ENCODE peak calls at places on chromosomes 12 and 14, in four cellular contexts. P is brain microvascular endothelial cell, X is gastrocnemius medialis, B is cardiac muscle cell. H is an unnamed sample.

GRCh38 chr14:87712386-87713113 is 280.4 kb downstream of the GALC start:
- DNase-seq in B (no peak), P (no peak), X (no peak), H (no peak)

GRCh38 chr14:106210650-106211049 is 684.3 kb downstream of the TMEM121 start:
- DNase-seq in P (no peak), X (no peak), B (no peak), H (no peak)

GRCh38 chr12:51714666-51715065 is 123.6 kb downstream of the SCN8A start:
- DNase-seq in X (no peak), B (no peak), P (no peak), H (no peak)

GRCh38 chr12:6074394-6074793 is 50.1 kb downstream of the VWF start:
- DNase-seq in P (no peak), B (no peak), X (no peak), H (no peak)

GRCh38 chr12:40946612-40947194 is 241.4 kb upstream of the PDZRN4 start:
- DNase-seq in B (peak; percentile 58), P (no peak), X (no peak), H (no peak)

GRCh38 chr12:110906088-110906487 is 14.3 kb downstream of the MYL2 start:
- DNase-seq in X (no peak), B (no peak), P (no peak), H (no peak)

GRCh38 chr14:54194501-54194900 is 202.3 kb upstream of the CDKN3 start:
- DNase-seq in X (no peak), B (peak; percentile 55), P (no peak), H (no peak)

GRCh38 chr14:90354551-90355298 is 23.0 kb upstream of the NRDE2 start:
- DNase-seq in P (no peak), X (no peak), B (peak; percentile 53), H (no peak)

GRCh38 chr12:70241845-70242244 is 1.4 kb upstream of the CNOT2 start:
- DNase-seq in P (no peak), B (no peak), X (no peak), H (no peak)

GRCh38 chr14:89458713-89459112 is 41.7 kb upstream of the FOXN3 start:
- DNase-seq in P (no peak), X (no peak), B (no peak), H (no peak)

GRCh38 chr12:123951467-123951866 is 21.2 kb downstream of the CCDC92 start:
- DNase-seq in B (no peak), X (no peak), P (no peak), H (no peak)

GRCh38 chr12:105348142-105348541 is 17.7 kb downstream of the C12orf75 start:
- DNase-seq in P (no peak), B (no peak), X (no peak), H (no peak)

GRCh38 chr14:65772901-65773574 is 360.5 kb downstream of the FUT8 start:
- DNase-seq in P (no peak), X (no peak), B (peak; percentile 47), H (no peak)

GRCh38 chr14:103623883-103624482 is 5.0 kb upstream of the KLC1 start:
- DNase-seq in X (no peak), B (peak; percentile 16), P (no peak), H (no peak)

GRCh38 chr12:126051611-126052107 is 986.4 kb downstream of the AACS start:
- DNase-seq in X (no peak), P (no peak), B (peak; percentile 2), H (no peak)

GRCh38 chr12:30219047-30219446 is 435.3 kb upstream of the TMTC1 start:
- DNase-seq in X (no peak), P (peak; percentile 64), B (no peak), H (no peak)

GRCh38 chr12:129002447-129002846 is 149.2 kb downstream of the GLT1D1 start:
- DNase-seq in X (no peak), P (no peak), B (no peak), H (no peak)

GRCh38 chr12:76031081-76031413 is 529 bp downstream of the PHLDA1 start:
- DNase-seq in B (no peak), P (no peak), X (no peak), H (no peak)

GRCh38 chr12:6852651-6853354 is 853 bp downstream of the USP5 start:
- DNase-seq in X (no peak), B (peak; percentile 66), P (peak; percentile 44), H (peak; percentile 33)

GRCh38 chr12:133038310-133038709 is 1.0 kb downstream of the ZNF84 start:
- DNase-seq in B (no peak), P (no peak), X (no peak), H (no peak)

GRCh38 chr12:100127766-100128508 is 14.7 kb downstream of the BLTP3B start:
- DNase-seq in X (no peak), B (peak; percentile 84), P (no peak), H (no peak)

GRCh38 chr14:53564870-53565269 is 391.8 kb downstream of the BMP4 start:
- DNase-seq in X (no peak), P (no peak), B (no peak), H (no peak)

GRCh38 chr12:87995581-87996178 is 33.5 kb downstream of the C12orf50 start:
- DNase-seq in P (peak; percentile 67), B (peak; percentile 85), X (peak; percentile 13), H (no peak)

GRCh38 chr14:59283380-59283779 is 94.9 kb downstream of the DAAM1 start:
- DNase-seq in X (no peak), B (peak; percentile 52), P (no peak), H (no peak)

GRCh38 chr14:93049295-93049694 is 66.4 kb downstream of the ITPK1 start:
- DNase-seq in X (no peak), P (no peak), B (no peak), H (no peak)

GRCh38 chr14:89720076-89720687 is 234.3 kb downstream of the EFCAB11 start:
- DNase-seq in X (no peak), B (no peak), P (no peak), H (no peak)

GRCh38 chr14:59540852-59541251 is 35.8 kb downstream of the CCDC175 start:
- DNase-seq in X (no peak), P (no peak), B (no peak), H (no peak)

GRCh38 chr12:30880061-30880460 is 46.5 kb upstream of the TSPAN11 start:
- DNase-seq in B (no peak), P (no peak), X (no peak), H (no peak)

GRCh38 chr12:125403145-125403789 is 338.0 kb downstream of the AACS start:
- DNase-seq in B (peak; percentile 34), P (peak; percentile 16), X (no peak), H (no peak)

GRCh38 chr14:22887990-22888378 is 5.0 kb downstream of the REM2 start:
- DNase-seq in X (no peak), B (no peak), P (no peak), H (no peak)
- H3K4me3 ChIP-seq in X (no peak overlapping the region), B (peak overlapping the region; percentile 45), P (peak overlapping the region; percentile 59), H (peak overlapping the region; percentile 73)

GRCh38 chr14:56687123-56687522 is 107.5 kb downstream of the TMEM260 start:
- DNase-seq in B (no peak), X (no peak), P (no peak), H (no peak)

GRCh38 chr14:56686416-56686815 is 106.8 kb downstream of the TMEM260 start:
- DNase-seq in P (no peak), X (no peak), B (no peak), H (no peak)
- TF ChIP-seq CTCF in P (no peak), X (no peak), B (no peak), H (no peak)

DNA sequence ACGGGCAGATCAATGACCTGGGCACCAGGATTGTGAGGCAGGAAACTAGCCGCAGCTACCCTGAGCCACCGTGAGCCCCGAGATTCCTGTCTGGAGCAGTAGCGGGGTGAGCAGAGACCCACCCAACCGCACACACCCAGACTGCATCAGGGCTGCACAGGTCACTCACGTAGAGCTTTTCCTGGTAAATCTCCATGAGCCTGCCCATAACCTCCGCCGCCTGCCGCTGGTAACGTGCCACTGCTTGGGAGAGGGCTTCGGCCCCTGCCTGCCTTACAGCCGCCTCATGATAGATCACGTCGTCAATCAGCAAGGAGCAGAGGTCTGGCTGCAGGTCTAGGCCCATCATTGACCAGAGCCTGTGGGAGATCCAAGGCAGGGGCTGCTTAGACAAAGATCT is 38.5 kb upstream of the RAB35 start:
- DNase-seq in X (no peak), B (no peak), P (no peak), H (no peak)
- H3K4me3 ChIP-seq in X (no peak overlapping the region), B (no peak overlapping the region), P (no peak overlapping the region), H (no peak overlapping the region)

DNA sequence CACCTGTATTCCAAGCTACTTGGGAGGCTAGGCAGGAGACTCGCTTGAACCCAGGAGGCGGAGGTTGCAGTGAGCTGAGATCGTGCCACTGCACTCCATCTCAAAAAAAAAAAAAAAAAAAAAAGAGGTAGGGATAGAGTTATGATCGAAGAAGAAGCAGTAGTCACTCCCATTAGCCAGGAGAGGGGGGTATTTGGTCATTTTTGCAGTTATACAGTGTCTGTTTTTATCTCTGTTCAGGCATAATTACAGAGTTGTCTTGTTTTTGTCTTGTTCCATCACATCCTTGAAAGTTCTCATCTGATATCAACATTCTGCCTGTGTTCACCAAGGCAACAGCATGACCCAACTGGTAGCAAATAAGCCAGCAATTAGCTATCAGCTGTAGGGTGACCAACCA is 98.5 kb upstream of the TMPO start:
- DNase-seq in P (peak; percentile 45), X (no peak), B (peak; percentile 80), H (no peak)
- TF ChIP-seq CTCF in P (no peak), X (no peak), B (peak; percentile 52), H (no peak)

DNA sequence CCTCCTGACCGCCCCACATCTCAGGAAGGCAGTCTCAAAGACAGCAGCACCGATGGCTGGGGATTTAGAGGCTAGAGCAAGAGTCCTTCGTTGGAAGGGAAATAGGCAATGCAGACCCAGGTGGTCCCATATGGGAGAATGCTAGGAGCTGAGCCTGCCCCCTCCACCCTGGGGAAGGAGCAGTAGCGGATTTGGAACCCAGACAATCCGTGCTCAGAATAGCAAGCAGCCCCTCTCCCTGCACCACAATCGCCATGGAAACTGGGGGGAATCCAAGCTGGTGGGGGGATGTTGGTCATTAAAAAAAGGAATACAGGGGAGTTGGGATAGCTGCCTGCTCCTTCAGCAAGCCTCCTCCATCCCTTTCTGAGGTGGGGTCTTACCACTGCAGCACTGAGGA is 3.0 kb downstream of the RND1 start:
- DNase-seq in P (no peak), X (no peak), B (no peak), H (no peak)
- H3K4me3 ChIP-seq in P (no peak overlapping the region), X (no peak overlapping the region), B (no peak overlapping the region), H (no peak overlapping the region)

DNA sequence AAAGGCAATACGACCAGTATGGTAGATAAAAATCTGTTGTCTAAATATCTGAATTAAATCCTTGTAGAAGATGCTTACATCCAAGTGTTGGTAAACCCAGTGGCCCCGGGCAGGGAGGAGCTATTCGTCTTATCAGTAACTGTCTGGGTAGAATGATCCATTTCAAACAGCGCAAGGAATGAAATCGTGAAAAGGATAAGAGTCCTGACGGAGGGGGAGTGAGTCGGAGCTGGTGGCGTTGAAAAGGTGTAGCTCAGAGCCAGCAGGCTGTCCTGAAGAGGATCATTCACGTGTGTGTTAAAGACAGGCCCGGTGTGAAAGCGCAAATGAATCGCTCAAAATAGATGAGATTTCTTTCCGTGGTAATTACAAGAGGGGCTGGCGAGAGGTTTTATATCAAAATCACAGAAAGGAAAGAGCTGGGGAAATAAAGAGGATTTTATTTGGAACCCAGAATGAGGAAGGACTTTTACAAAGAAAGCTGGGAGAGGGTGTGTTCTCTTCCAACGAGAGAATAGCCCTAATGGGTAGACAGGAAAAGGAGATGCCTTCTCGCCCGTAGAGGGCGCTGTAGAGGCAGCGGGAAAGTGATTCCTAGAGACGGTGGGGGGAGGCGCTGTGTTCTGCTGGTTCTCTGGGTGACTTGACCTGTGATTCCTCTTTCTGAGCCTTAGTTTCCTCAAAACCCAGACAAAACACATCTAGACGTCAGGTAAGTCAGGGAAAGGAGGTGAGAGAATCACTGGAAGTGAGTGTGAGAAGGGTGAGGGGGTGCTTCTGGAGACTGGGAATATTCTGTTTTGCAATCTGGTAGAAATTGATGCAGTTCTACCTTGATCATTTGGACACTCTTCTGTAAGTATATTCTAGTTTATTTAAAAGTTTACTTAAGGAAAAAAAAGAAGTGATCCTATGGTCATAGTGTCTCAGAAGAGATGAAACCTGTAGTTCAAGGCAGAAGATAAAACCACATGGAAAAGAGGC is 39.3 kb downstream of the SRRM4 start:
- DNase-seq in B (peak; percentile 0), X (no peak), P (no peak), H (no peak)
- TF ChIP-seq CTCF in B (no peak), X (no peak), P (peak; percentile 18), H (no peak)